ENCODE peak calls at places on chromosomes 13 and 19, in four cellular contexts. S, U, R and Z are unnamed samples.

GRCh38 chr19:18009412-18010066 is 1.6 kb downstream of the ARRDC2 start:
- DNase-seq in S (no peak), U (no peak), R (no peak), Z (no peak)

GRCh38 chr19:13627531-13627930 is 121.3 kb upstream of the CACNA1A start:
- DNase-seq in S (no peak), U (no peak), R (no peak), Z (no peak)

GRCh38 chr13:108083056-108083455 is 132.3 kb downstream of the LIG4 start:
- DNase-seq in S (no peak), U (no peak), R (no peak), Z (no peak)

GRCh38 chr13:46639033-46639981 is 86.3 kb downstream of the LRCH1 start:
- DNase-seq in S (no peak), U (no peak), R (no peak), Z (no peak)

GRCh38 chr13:74128171-74128767 is 5.9 kb downstream of the KLF12 start:
- DNase-seq in S (no peak), U (no peak), R (no peak), Z (no peak)

GRCh38 chr19:43789029-43789428 is 8.3 kb upstream of the KCNN4 start:
- DNase-seq in S (no peak), U (no peak), R (no peak), Z (no peak)

GRCh38 chr13:85536706-85537105 is 262.5 kb downstream of the SLITRK6 start:
- DNase-seq in S (no peak), U (no peak), R (no peak), Z (no peak)

GRCh38 chr19:19537321-19538048 is 580 bp upstream of the CILP2 start:
- DNase-seq in S (no peak), U (no peak), R (no peak), Z (no peak)

GRCh38 chr13:24931450-24932217 is 164.3 kb upstream of the PABPC3 start:
- DNase-seq in S (no peak), U (no peak), R (no peak), Z (no peak)

GRCh38 chr13:40026174-40026585 is 370.7 kb downstream of the COG6 start:
- DNase-seq in S (no peak), U (no peak), R (no peak), Z (no peak)

GRCh38 chr19:38134538-38135149 is 89.4 kb downstream of the DPF1 start:
- DNase-seq in S (no peak), U (peak), R (no peak), Z (no peak)

GRCh38 chr13:94311893-94312292 is 167.6 kb downstream of the DCT start:
- DNase-seq in S (no peak), U (no peak), R (no peak), Z (no peak)

DNA sequence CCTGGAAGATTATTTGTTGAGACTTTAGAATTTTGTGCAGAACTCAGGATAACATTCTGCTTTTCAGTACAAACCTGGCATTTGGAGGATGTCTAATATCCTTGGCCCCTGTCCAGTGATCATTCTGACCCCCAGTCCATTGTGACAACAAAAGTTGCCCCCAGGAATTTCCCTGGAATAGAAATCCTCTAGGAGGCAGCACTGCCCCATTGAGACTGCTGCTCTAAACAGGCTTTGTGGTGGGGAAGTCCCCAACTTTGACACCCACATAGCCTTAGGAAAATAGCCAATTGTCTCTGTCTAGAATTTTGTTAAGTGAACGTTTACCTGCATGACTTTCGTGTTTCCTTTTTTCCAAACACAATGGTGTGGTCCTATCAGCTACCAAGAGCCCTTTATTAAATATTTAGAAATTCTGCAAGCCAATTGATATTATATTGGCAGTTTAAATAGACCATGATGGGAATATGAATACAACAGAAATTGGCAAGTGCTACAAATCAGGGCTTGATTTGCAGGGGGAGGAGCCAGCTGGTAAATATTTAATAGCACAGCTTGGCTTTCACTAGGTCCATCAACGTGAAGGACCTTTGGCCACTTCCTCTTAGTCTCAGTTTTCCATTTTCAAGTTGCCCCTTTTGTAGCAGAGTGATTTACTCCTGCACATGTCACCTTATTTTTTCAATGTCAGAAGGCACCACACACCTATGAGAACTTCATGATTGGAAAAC is 451.7 kb downstream of the EFNB2 start:
- DNase-seq in S (no peak), U (peak), R (no peak), Z (no peak)
- TF ChIP-seq CTCF in S (peak), U (peak), R (peak), Z (peak)

GRCh38 chr19:50005428-50005827 is 19.7 kb downstream of the VRK3 start:
- DNase-seq in S (no peak), U (no peak), R (no peak), Z (no peak)

GRCh38 chr19:50007947-50008346 is 17.2 kb downstream of the VRK3 start:
- DNase-seq in S (no peak), U (no peak), R (no peak), Z (no peak)

GRCh38 chr19:50007170-50007569 is 18.0 kb downstream of the VRK3 start:
- DNase-seq in S (no peak), U (no peak), R (no peak), Z (no peak)

GRCh38 chr19:50003810-50004419 is 21.3 kb downstream of the VRK3 start:
- DNase-seq in S (no peak), U (peak), R (peak), Z (no peak)

DNA sequence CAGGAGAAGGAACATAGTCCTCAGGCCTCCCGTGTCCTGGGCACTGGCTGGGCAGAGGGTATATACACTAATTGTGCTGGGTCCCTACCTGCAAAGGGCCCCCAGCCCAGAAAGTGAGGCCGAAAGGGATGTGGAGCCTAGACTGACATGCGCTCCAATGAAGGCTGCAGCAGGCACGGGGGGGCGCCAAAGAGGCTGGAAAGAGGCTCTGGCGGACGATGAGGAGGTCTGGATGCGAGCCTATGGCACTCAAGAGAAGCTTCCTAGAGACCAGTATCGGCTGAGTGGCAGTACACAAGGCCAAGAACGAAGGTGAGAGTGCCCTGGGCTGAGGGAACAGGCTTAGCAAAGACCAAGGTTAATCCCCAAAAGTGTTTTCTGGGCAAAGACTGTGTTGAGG is 16.6 kb downstream of the VRK3 start:
- DNase-seq in S (peak), U (peak), R (no peak), Z (no peak)
- TF ChIP-seq CTCF in S (peak), U (peak), R (no peak), Z (no peak)

DNA sequence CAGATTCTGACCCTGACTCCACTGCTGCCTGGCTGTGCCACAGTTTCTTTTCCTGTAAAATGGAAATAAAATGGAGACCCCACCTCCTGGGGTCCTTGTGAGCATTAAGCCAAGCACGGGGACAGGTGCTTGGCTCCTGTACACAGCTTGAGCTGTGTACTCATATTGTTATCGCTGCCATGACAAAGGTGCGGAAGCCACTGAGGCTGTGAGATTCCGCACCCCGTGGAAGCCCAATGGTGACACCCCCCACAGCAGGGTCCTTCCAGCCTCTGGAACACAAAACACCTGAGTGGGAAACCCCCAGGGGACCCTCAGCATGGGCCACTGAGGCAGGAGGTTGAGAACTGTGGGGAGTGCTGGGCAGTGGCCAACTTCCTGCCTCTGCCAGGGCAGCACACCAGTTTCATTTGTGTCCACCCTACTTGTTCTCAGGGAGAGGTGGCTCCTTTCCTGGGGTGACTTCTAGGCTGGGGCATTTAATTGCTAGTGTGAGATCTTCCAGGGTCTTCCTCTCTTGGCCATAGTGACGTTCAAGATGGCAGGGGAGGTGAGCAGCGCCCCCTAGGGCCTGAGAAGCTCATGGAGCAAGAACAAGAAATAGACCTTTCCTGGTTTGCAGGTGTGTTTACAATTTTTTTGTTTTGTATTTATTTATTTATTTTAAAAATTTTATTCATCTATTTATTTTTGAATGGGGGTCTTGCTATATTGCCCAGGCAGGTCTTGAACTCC is 5.4 kb upstream of the JSRP1 start:
- DNase-seq in S (no peak), U (peak), R (no peak), Z (no peak)
- TF ChIP-seq CTCF in S (peak), U (peak), R (peak), Z (peak)

GRCh38 chr19:11964496-11964857 is 363 bp upstream of the ZNF763 start:
- DNase-seq in S (peak), U (no peak), R (no peak), Z (no peak)
- TF ChIP-seq CTCF in S (no peak), U (no peak), R (peak), Z (peak)

GRCh38 chr13:29676941-29677452 is 81.5 kb upstream of the SLC7A1 start:
- DNase-seq in S (no peak), U (no peak), R (no peak), Z (no peak)
- TF ChIP-seq CTCF in S (no peak), U (no peak), R (no peak), Z (no peak)

DNA sequence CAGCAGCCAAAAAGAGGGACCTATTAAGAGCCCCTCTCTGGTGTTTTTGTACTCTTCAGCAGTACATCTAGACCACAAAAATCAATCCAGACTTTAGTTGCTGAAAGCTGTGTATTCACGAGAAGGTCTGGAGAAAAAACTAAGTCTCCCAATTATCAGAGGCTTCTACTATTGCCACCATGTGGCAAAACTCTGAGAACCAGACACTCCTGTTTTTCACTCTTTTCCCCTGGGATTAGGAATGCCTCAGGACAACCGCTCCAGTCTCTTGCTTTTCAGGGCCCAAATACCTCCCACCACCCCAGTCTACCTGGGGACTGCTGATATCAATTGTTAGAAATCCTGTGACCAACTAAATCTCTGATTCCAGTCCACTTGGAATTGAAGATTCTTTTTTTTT is 30.1 kb upstream of the OBI1 start:
- DNase-seq in S (no peak), U (peak), R (no peak), Z (no peak)
- TF ChIP-seq CTCF in S (peak), U (peak), R (no peak), Z (no peak)

GRCh38 chr19:15289673-15290072 is 42.7 kb downstream of the BRD4 start:
- DNase-seq in S (no peak), U (no peak), R (no peak), Z (no peak)

GRCh38 chr19:15286688-15287355 is 45.5 kb downstream of the BRD4 start:
- DNase-seq in S (no peak), U (no peak), R (no peak), Z (no peak)

GRCh38 chr19:15290149-15290548 is 42.2 kb downstream of the BRD4 start:
- DNase-seq in S (no peak), U (peak), R (no peak), Z (no peak)

GRCh38 chr19:15287496-15287895 is 44.8 kb downstream of the BRD4 start:
- DNase-seq in S (no peak), U (no peak), R (no peak), Z (no peak)

DNA sequence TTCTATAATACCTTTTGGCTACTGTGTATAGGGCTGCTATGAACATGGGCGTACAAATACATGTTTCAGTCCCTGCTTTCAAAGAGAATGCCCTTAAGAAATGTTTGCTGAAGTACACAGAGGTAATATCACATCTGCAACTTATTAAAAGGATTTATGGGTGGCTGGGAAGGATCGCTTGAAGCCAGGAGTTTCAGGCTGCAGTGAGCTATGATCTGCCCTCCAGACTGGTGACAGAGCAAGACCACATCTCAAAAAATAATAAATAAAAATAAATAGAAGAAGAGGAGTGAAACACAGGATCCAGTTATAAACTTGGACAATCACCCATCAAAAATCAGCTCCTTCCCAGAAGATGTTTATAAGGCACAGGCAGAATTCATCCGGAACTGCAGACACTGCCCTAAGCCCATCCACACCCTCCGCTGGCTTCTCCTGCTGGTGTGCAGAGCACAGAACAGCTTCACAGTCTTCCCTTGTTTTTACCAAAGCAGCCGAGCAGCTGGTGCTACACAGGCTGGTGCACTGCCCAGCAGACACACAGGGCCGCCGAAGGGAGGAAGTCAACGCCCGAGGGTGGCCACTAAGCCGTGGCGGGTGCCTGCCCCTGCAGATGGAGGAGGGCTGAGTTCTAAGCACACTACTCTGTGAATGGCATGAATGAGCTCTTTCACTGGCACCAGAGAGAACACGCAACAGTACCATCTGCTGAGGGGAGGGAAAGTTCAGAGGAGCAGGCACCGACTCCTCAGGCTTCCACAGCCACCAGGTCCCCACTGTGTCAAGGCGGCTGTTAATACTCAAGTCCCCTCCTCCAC is 44.0 kb downstream of the BRD4 start:
- DNase-seq in S (no peak), U (peak), R (no peak), Z (peak)
- TF ChIP-seq CTCF in S (no peak), U (no peak), R (peak), Z (peak)

DNA sequence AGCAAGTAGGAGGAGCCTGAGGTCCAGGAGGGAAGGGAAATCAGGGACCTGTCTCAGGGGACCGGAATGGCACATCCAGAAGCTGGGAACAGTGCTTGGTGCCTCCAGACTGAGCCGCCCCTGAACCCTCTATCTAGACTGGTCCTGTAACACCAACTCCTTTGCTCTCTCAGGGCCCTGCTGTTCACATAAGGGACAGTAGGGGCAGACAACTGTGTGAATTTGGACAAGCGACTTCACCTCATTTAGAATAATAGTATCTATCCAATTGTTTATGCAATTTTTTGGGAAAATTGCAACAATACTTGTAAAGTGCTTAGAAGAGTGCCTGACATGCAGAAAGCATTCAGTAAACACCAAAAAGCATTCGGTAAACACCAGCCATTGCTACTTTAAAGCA is 14.0 kb downstream of the SYMPK start:
- DNase-seq in S (no peak), U (no peak), R (no peak), Z (no peak)
- TF ChIP-seq CTCF in S (peak), U (peak), R (no peak), Z (peak)

GRCh38 chr19:3985643-3986259 is 488 bp upstream of the EEF2 start:
- DNase-seq in S (no peak), U (no peak), R (no peak), Z (no peak)
- TF ChIP-seq CTCF in S (no peak), U (no peak), R (no peak), Z (no peak)

GRCh38 chr19:4660181-4660791 is 9.9 kb downstream of the MYDGF start:
- DNase-seq in S (no peak), U (no peak), R (no peak), Z (no peak)
- TF ChIP-seq CTCF in S (peak), U (peak), R (peak), Z (peak)